ENCODE peak calls at places on chromosomes 4 and X, in eight cellular contexts. Z, B, E, I, L, N, C and A are unnamed samples.

GRCh38 chr4:155403886-155404285 is 27.1 kb upstream of the MAP9 start:
- DNase-seq in Z (no peak), B (no peak), E (no peak), I (no peak), L (peak), N (peak), C (peak), A (peak)

GRCh38 chr4:66956426-66956825 is 588.9 kb downstream of the CENPC start:
- DNase-seq in Z (no peak), B (no peak), E (no peak), I (no peak), L (no peak), N (no peak), C (no peak), A (no peak)

GRCh38 chr4:186900980-186901379 is 177.3 kb upstream of the FAT1 start:
- DNase-seq in Z (no peak), B (peak), E (no peak), I (no peak), L (no peak), N (peak), C (peak), A (peak)

GRCh38 chr4:76341063-76341462 is 34.5 kb downstream of the STBD1 start:
- DNase-seq in Z (no peak), B (no peak), E (no peak), I (no peak), L (no peak), N (peak), C (peak), A (peak)

GRCh38 chr4:123672987-123673386 is 276.4 kb downstream of the SPRY1 start:
- DNase-seq in Z (no peak), B (no peak), E (no peak), I (no peak), L (no peak), N (no peak), C (peak), A (peak)

GRCh38 chr4:95761441-95761840 is 78.5 kb upstream of the PDHA2 start:
- DNase-seq in Z (no peak), B (no peak), E (no peak), I (no peak), L (no peak), N (peak), C (peak), A (peak)

GRCh38 chrX:151982217-151982616 is 7.7 kb upstream of the GABRE start:
- DNase-seq in Z (no peak), B (no peak), E (no peak), I (no peak), L (no peak), N (peak), C (peak), A (peak)

GRCh38 chrX:37380920-37381319 is 31.8 kb downstream of the PRRG1 start:
- DNase-seq in Z (no peak), B (no peak), E (no peak), I (no peak), L (no peak), N (peak), C (peak), A (peak)

GRCh38 chr4:127708985-127709384 is 21.2 kb upstream of the SLC25A31 start:
- DNase-seq in Z (no peak), B (no peak), E (no peak), I (no peak), L (no peak), N (peak), C (peak), A (peak)

GRCh38 chr4:130712038-130712437 is 1616.1 kb downstream of the C4orf33 start:
- DNase-seq in Z (no peak), B (no peak), E (no peak), I (no peak), L (no peak), N (peak), C (peak), A (peak)

GRCh38 chr4:85953651-85954018 is 406.2 kb downstream of the MAPK10 start:
- DNase-seq in Z (no peak), B (no peak), E (no peak), I (no peak), L (no peak), N (no peak), C (peak), A (peak)

GRCh38 chr4:98446499-98447375 is 185.6 kb downstream of the RAP1GDS1 start:
- DNase-seq in Z (peak), B (no peak), E (no peak), I (peak), L (peak), N (peak), C (peak), A (peak)

DNA sequence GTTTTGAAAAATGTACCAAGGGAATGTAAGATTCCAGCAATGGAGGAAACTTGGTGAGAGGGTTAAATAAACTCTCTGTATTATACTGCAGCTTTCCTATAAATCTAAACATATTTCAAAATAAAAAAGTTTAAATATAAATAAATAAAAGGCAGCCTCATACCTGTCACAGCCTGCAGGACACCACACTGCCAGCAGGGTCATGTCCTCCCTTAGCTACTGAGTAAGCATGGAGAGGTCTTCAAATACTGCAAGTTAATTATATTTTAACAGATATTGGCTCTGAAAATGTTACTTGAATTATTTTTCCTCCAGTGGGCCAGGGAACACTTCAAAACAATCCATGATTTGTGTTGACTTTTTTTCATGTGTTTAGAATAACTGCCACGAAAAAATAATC is 852.8 kb upstream of the PCDH7 start:
- DNase-seq in Z (no peak), B (no peak), E (no peak), I (no peak), L (no peak), N (no peak), C (no peak), A (no peak)
- TF ChIP-seq CTCF in Z (no peak), B (no peak), E (no peak), I (no peak), L (no peak), N (no peak), C (no peak), A (no peak)

GRCh38 chrX:40266490-40267333 is 169.0 kb upstream of the BCOR start:
- DNase-seq in Z (peak), B (peak), E (no peak), I (peak), L (no peak), N (peak), C (peak), A (peak)
- H3K4me3 ChIP-seq in Z (peak), B (peak), E (peak), I (peak), L (no peak), N (peak), C (peak), A (peak)

DNA sequence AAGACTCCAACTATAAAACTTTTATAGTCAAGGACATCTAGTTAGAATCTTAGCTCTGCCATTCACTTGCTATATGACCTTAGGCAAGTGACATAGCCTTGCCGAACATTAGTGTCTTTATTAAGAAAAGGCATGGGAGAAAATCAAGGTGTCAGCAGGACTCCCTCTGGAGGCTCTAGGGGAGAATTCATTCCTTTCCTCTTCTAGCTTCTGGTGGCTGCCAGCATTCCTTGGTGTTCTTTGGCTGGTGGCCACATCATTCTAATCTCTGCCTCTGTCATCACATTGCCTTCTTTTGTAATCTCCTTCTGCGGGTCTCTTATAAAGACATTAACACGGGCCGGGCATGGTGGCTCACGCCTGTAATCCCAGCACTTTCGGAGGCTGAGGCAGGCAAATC is 99.8 kb downstream of the PPP1R2C start:
- DNase-seq in Z (no peak), B (no peak), E (peak), I (no peak), L (no peak), N (no peak), C (peak), A (peak)
- TF ChIP-seq CTCF in Z (no peak), B (no peak), E (no peak), I (no peak), L (no peak), N (no peak), C (no peak), A (peak)

DNA sequence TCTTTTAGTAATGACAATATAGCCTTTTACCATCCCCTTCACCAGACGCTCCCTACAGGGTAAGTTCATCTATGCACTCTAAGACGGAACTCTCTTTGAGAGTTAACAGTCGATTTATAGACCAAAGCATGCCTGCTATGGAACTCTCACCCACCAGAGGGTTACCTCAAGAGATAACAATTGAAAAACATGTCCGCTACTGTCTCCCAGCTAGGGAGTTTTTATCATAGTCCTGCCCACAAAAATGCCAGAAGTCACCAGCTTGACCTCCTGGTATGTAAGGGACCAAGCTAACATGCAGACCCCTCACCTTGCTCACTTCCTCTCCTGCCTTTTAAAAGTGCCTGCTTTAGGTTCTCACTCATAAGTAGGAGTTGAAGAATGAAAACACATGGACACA is 16.7 kb upstream of the YTHDC1 start:
- DNase-seq in Z (no peak), B (no peak), E (no peak), I (no peak), L (no peak), N (no peak), C (peak), A (peak)
- H3K4me3 ChIP-seq in Z (no peak), B (no peak), E (no peak), I (no peak), L (no peak), N (no peak), C (no peak), A (no peak)

DNA sequence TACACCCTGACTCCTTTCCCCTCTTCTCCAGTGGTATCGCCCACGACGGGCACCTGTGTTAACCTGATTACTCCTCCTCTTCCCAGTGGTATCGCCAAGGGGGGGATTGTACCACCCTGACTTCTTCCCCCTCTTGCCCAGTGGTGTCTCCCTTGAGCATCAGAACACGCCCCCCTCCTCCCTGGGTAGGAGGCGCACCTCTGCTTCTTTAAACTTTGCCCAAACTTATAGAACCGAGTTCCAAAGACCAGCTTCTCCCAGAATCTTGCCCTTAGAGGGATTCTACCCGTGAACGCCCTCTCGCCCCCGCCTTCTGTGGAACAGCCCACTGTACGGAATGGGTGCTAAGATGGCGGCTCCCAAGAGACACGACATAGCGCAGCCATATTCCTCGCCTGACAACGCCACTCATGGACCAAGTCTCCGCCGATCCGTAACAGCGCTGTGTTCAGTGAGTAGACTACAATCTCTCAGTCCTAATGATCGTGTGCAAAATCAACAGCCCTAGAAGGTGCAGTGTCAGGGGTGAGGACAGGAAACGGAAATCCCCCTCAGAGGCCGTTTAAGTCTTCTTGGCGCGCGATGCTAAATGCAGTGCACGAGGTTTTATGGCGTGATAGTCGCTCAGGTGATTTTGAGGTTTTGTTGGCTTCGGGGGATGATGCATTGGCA is 4.2 kb upstream of the ZNF157 start:
- DNase-seq in Z (peak), B (no peak), E (no peak), I (peak), L (peak), N (peak), C (peak), A (peak)
- TF ChIP-seq CTCF in Z (no peak), B (no peak), E (no peak), I (no peak), L (no peak), N (peak), C (no peak), A (peak)

DNA sequence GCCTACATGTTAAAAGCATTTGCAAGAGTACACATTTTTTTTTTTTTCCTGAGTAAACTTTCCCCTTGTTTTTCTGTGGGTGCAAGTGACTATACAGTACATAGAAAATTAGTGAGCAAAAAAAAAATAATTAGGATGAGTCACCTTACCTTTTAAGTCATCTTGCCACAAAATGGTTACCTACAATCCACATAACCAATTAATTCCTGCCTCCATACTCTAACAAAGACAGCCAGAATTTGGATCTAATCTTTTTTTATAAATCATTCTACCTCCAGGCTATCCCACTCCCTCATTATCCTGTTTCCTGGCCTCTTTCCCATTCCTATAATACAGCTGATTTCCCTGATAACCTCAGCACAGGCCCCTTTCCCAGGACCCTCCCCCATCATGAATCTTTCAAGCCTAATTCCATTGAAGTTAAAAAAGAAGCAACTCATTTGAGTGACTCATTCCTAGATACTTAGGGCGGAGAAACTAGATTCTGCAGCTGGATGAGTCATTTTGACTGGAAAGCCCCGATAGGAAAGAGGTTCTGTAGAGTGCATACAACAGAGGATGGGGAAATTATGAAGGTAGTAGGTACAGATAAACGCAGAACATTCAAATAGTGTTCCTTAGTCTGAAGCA is 128.2 kb downstream of the C4orf51 start:
- DNase-seq in Z (no peak), B (no peak), E (no peak), I (no peak), L (peak), N (peak), C (peak), A (peak)
- H3K4me3 ChIP-seq in Z (no peak), B (no peak), E (no peak), I (no peak), L (peak), N (no peak), C (no peak), A (no peak)

GRCh38 chrX:15566244-15566643 is 34.5 kb downstream of the ACE2 start:
- DNase-seq in Z (no peak), B (no peak), E (no peak), I (no peak), L (no peak), N (no peak), C (no peak), A (no peak)
- TF ChIP-seq CTCF in Z (no peak), B (no peak), E (no peak), I (no peak), L (no peak), N (no peak), C (peak), A (no peak)

DNA sequence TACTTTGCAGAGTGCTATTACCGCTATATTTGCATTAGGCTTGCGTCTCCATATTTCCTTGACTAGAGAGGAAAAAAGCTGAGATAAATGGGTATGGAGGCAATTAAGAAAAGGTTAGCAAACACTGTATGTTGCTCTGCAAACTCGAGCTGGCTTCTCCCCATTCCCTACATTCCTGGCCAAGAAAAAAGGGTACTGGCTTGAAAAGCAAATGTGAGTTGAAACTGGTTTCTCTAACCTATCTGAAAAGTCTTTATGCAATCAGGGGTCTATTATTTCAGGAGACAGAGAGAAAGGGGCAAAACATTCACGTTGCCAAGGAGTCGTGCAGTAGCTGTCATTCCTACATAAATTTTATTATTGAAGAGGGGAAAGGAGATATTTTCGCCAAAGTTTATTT is 2.1 kb downstream of the TMEM47 start:
- DNase-seq in Z (no peak), B (no peak), E (no peak), I (no peak), L (no peak), N (peak), C (peak), A (peak)
- H3K4me3 ChIP-seq in Z (no peak), B (peak), E (peak), I (peak), L (no peak), N (peak), C (peak), A (peak)